ENCODE peak calls at places on chromosomes 16 and 17, in six cellular contexts. R is T-helper 1 cell; N is GM12864; M is stimulated activated CD4-positive, alpha-beta T cell treated with anti-CD3 and anti-CD28 coated beads, Interleukin-12 subunit alpha, Interleukin-12 subunit beta, amount 100 ng/mL, for 4 hours; S is fibroblast of mammary gland; B is skeletal muscle cell. D is an unnamed sample.

GRCh38 chr17:39791296-39791992 is 53.7 kb downstream of the GRB7 start:
- DNase-seq in S (no peak), M (peak), B (no peak), R (no peak), N (no peak), D (no peak)

GRCh38 chr16:83624436-83625120 is 183.2 kb upstream of the HSBP1 start:
- DNase-seq in R (no peak), B (no peak), S (no peak), M (no peak), N (no peak), D (no peak)

GRCh38 chr17:81858967-81859905 is 1.1 kb downstream of the P4HB start:
- DNase-seq in N (no peak), S (peak), B (no peak), R (no peak), M (no peak), D (no peak)

GRCh38 chr17:74485012-74485743 is 18.7 kb downstream of the CD300A start:
- DNase-seq in M (no peak), B (no peak), S (no peak), N (no peak), R (no peak), D (no peak)

GRCh38 chr17:5793899-5794298 is 209.6 kb upstream of the NLRP1 start:
- DNase-seq in N (no peak), R (no peak), M (no peak), B (no peak), S (peak), D (no peak)

GRCh38 chr17:50634123-50634914 is at the start of gene ABCC3:
- DNase-seq in B (no peak), N (no peak), M (no peak), S (peak), R (no peak), D (no peak)

GRCh38 chr17:62627219-62627903 is at the start of gene MRC2:
- DNase-seq in R (no peak), M (peak), N (no peak), S (peak), B (peak), D (no peak)

GRCh38 chr17:62628845-62629555 is 1.5 kb downstream of the MRC2 start:
- DNase-seq in S (peak), M (no peak), R (no peak), N (no peak), B (no peak), D (no peak)

GRCh38 chr16:4094138-4094773 is 22.0 kb downstream of the ADCY9 start:
- DNase-seq in S (no peak), N (no peak), R (no peak), B (no peak), M (no peak), D (no peak)

GRCh38 chr16:69273009-69273408 is 38.1 kb upstream of the VPS4A start:
- DNase-seq in S (peak), R (no peak), B (peak), N (no peak), M (no peak), D (no peak)

GRCh38 chr16:54239441-54239840 is 47.1 kb downstream of the IRX3 start:
- DNase-seq in M (no peak), S (peak), R (no peak), N (no peak), B (no peak), D (no peak)

GRCh38 chr16:411576-412265 is 10.0 kb downstream of the DECR2 start:
- DNase-seq in R (no peak), M (no peak), B (no peak), S (no peak), N (no peak), D (no peak)

GRCh38 chr16:53967172-53967571 is 263.2 kb downstream of the FTO start:
- DNase-seq in B (no peak), M (no peak), R (no peak), S (no peak), N (no peak), D (peak)

GRCh38 chr17:64202683-64203430 is 60.2 kb downstream of the TEX2 start:
- DNase-seq in N (no peak), R (no peak), S (peak), B (peak), M (no peak), D (peak)